ENCODE peak calls at places on chromosome X, in nine cellular contexts. R is body of pancreas, S is dorsolateral prefrontal cortex, T is upper lobe of right lung, V is A549, N is AG04450, M is IMR-90, L is kidney epithelial cell, Q is PC-9. W is an unnamed sample.

GRCh38 chrX:14359316-14359715 is 170.0 kb upstream of the GLRA2 start:
- DNase-seq in R (no peak), S (no peak), T (no peak), V (no peak), N (no peak), M (no peak), L (no peak), Q (no peak), W (no peak)

GRCh38 chrX:153772608-153773217 is 8.1 kb upstream of the SRPK3 start:
- DNase-seq in R (no peak), S (no peak), T (peak), V (no peak), N (no peak), M (no peak), L (no peak), Q (no peak), W (no peak)

GRCh38 chrX:261167-261857 is 19.9 kb upstream of the PLCXD1 start:
- DNase-seq in R (no peak), S (no peak), T (peak), V (peak), N (no peak), M (peak), L (no peak), Q (peak), W (no peak)

GRCh38 chrX:109392895-109393294 is 89.0 kb downstream of the GUCY2F start:
- DNase-seq in R (no peak), S (no peak), T (no peak), V (no peak), N (no peak), M (no peak), L (no peak), Q (no peak), W (no peak)

GRCh38 chrX:129593137-129593536 is 53.1 kb downstream of the OCRL start:
- DNase-seq in R (no peak), S (no peak), T (no peak), V (peak), N (no peak), M (peak), L (no peak), Q (peak), W (no peak)

GRCh38 chrX:44203791-44204190 is 139.7 kb downstream of the EFHC2 start:
- DNase-seq in R (no peak), S (no peak), T (no peak), V (no peak), N (no peak), M (no peak), L (no peak), Q (no peak), W (no peak)

GRCh38 chrX:103864149-103864548 is 32.1 kb upstream of the RAB9B start:
- DNase-seq in R (no peak), S (no peak), T (no peak), V (no peak), N (no peak), M (no peak), L (no peak), Q (no peak), W (no peak)

GRCh38 chrX:151735219-151735618 is 673 bp downstream of the CNGA2 start:
- DNase-seq in R (no peak), S (no peak), T (no peak), V (no peak), N (no peak), M (no peak), L (no peak), Q (no peak), W (no peak)

GRCh38 chrX:1673337-1673736 is 58.5 kb downstream of the ASMT start:
- DNase-seq in R (peak), S (no peak), T (peak), V (peak), N (no peak), M (no peak), L (no peak), Q (no peak), W (no peak)

GRCh38 chrX:16144420-16144819 is 21.1 kb downstream of the GRPR start:
- DNase-seq in R (no peak), S (no peak), T (no peak), V (no peak), N (no peak), M (no peak), L (no peak), Q (no peak), W (no peak)

GRCh38 chrX:135408794-135409193 is 12.9 kb upstream of the SMIM10L2A start:
- DNase-seq in R (no peak), S (no peak), T (no peak), V (no peak), N (no peak), M (no peak), L (no peak), Q (no peak), W (no peak)

GRCh38 chrX:48474127-48474526 is 1.9 kb upstream of the FTSJ1 start:
- DNase-seq in R (no peak), S (peak), T (no peak), V (peak), N (no peak), M (no peak), L (no peak), Q (no peak), W (no peak)

GRCh38 chrX:65587616-65588526 is 53.3 kb upstream of the LAS1L start:
- DNase-seq in R (peak), S (peak), T (peak), V (peak), N (peak), M (peak), L (no peak), Q (peak), W (peak)

GRCh38 chrX:42530027-42530426 is 247.9 kb downstream of the PPP1R2C start:
- DNase-seq in R (no peak), S (no peak), T (no peak), V (no peak), N (no peak), M (peak), L (peak), Q (no peak), W (no peak)

GRCh38 chrX:101117701-101118100 is 19.7 kb downstream of the CENPI start:
- DNase-seq in R (no peak), S (no peak), T (no peak), V (no peak), N (peak), M (peak), L (no peak), Q (no peak), W (no peak)

GRCh38 chrX:101658661-101659477 is 781 bp downstream of the ARMCX2 start:
- DNase-seq in R (peak), S (peak), T (peak), V (peak), N (no peak), M (peak), L (no peak), Q (peak), W (no peak)

GRCh38 chrX:114626323-114626722 is 42.4 kb downstream of the HTR2C start:
- DNase-seq in R (no peak), S (no peak), T (no peak), V (peak), N (no peak), M (peak), L (no peak), Q (no peak), W (no peak)

GRCh38 chrX:96906741-96907140 is 23.0 kb downstream of the RPA4 start:
- DNase-seq in R (no peak), S (no peak), T (no peak), V (peak), N (no peak), M (peak), L (no peak), Q (no peak), W (no peak)

GRCh38 chrX:53442322-53442631 is 8.1 kb upstream of the HSD17B10 start:
- DNase-seq in R (no peak), S (no peak), T (no peak), V (no peak), N (no peak), M (no peak), L (no peak), Q (no peak), W (no peak)

GRCh38 chrX:46326161-46326560 is 219.1 kb downstream of the ZNF674 start:
- DNase-seq in R (no peak), S (no peak), T (no peak), V (peak), N (no peak), M (peak), L (no peak), Q (no peak), W (no peak)

GRCh38 chrX:1093112-1093511 is 119.3 kb downstream of the CRLF2 start:
- DNase-seq in R (no peak), S (no peak), T (no peak), V (no peak), N (no peak), M (no peak), L (no peak), Q (no peak), W (no peak)

GRCh38 chrX:80285131-80285773 is 135.0 kb upstream of the TENT5D start:
- DNase-seq in R (peak), S (no peak), T (no peak), V (peak), N (no peak), M (peak), L (no peak), Q (peak), W (no peak)

GRCh38 chrX:150155396-150156048 is 207.6 kb upstream of the MAMLD1 start:
- DNase-seq in R (no peak), S (no peak), T (no peak), V (peak), N (peak), M (peak), L (peak), Q (peak), W (no peak)

GRCh38 chrX:153909024-153909979 is 4.8 kb downstream of the AVPR2 start:
- DNase-seq in R (no peak), S (no peak), T (no peak), V (no peak), N (no peak), M (no peak), L (no peak), Q (no peak), W (no peak)

GRCh38 chrX:3346436-3347329 is at the start of gene MXRA5:
- DNase-seq in R (peak), S (no peak), T (no peak), V (no peak), N (no peak), M (peak), L (no peak), Q (no peak), W (no peak)

GRCh38 chrX:2351321-2351720 is 149.5 kb downstream of the DHRSX start:
- DNase-seq in R (no peak), S (no peak), T (no peak), V (peak), N (peak), M (peak), L (peak), Q (no peak), W (no peak)

GRCh38 chrX:107204063-107204605 is 2.1 kb downstream of the NUP62CL start:
- DNase-seq in R (peak), S (no peak), T (no peak), V (peak), N (no peak), M (no peak), L (no peak), Q (no peak), W (no peak)

GRCh38 chrX:153928846-153929245 is 2.8 kb upstream of the ARHGAP4 start:
- DNase-seq in R (no peak), S (no peak), T (no peak), V (no peak), N (no peak), M (no peak), L (no peak), Q (no peak), W (no peak)

GRCh38 chrX:17375631-17376380 is 806 bp downstream of the NHS start:
- DNase-seq in R (peak), S (no peak), T (peak), V (peak), N (no peak), M (peak), L (no peak), Q (peak), W (no peak)

GRCh38 chrX:143994206-143994605 is 110.3 kb downstream of the UBE2NL start:
- DNase-seq in R (no peak), S (no peak), T (no peak), V (no peak), N (no peak), M (no peak), L (peak), Q (no peak), W (no peak)

GRCh38 chrX:34886011-34886410 is 56.6 kb upstream of the FAM47B start:
- DNase-seq in R (no peak), S (no peak), T (no peak), V (no peak), N (no peak), M (no peak), L (no peak), Q (no peak), W (no peak)

GRCh38 chrX:37817176-37817575 is 30.2 kb downstream of the DYNLT3 start:
- DNase-seq in R (no peak), S (no peak), T (no peak), V (no peak), N (no peak), M (no peak), L (no peak), Q (no peak), W (no peak)

GRCh38 chrX:123217077-123217476 is 33.0 kb downstream of the GRIA3 start:
- DNase-seq in R (no peak), S (no peak), T (no peak), V (no peak), N (no peak), M (no peak), L (no peak), Q (no peak), W (no peak)

GRCh38 chrX:15761564-15762191 is 23.6 kb downstream of the CA5B start:
- DNase-seq in R (no peak), S (peak), T (no peak), V (peak), N (no peak), M (peak), L (no peak), Q (peak), W (no peak)

GRCh38 chrX:71107762-71108360 is 1.3 kb upstream of the CXorf65 start:
- DNase-seq in R (no peak), S (no peak), T (no peak), V (no peak), N (no peak), M (no peak), L (no peak), Q (no peak), W (no peak)

GRCh38 chrX:10414872-10415703 is 205.3 kb downstream of the MID1 start:
- DNase-seq in R (no peak), S (no peak), T (no peak), V (no peak), N (no peak), M (peak), L (no peak), Q (no peak), W (no peak)

GRCh38 chrX:56798866-56799864 is 70.1 kb downstream of the NBDY start:
- DNase-seq in R (no peak), S (peak), T (peak), V (no peak), N (no peak), M (no peak), L (no peak), Q (no peak), W (no peak)
- TF ChIP-seq CTCF in R (no peak), S (peak), T (no peak), V (no peak), N (no peak), M (peak), L (no peak), Q (no peak), W (no peak)

DNA sequence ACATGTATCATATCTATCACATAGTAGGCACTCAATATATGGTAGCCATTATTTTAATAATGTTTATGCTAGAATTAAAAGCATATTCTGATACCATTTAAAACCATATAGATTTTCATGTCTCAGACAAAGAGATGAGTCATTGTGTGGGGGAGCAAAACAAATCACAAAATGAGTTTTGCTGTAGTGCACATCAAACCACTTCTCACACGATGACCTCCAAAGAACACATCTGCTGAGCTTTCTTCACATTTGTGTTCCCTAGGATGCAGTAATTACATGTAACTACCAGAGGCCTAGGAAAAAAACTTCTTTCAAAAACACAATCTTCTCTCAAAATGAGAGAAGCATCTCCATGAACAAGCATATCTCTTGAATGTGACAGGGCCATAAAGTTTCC is 56.1 kb upstream of the BRS3 start:
- DNase-seq in R (no peak), S (no peak), T (no peak), V (no peak), N (no peak), M (no peak), L (no peak), Q (no peak), W (no peak)
- TF ChIP-seq CTCF in R (no peak), S (no peak), T (no peak), V (no peak), N (no peak), M (no peak), L (no peak), Q (no peak), W (no peak)

GRCh38 chrX:86946569-86946968 is 571.0 kb upstream of the KLHL4 start:
- DNase-seq in R (no peak), S (peak), T (no peak), V (peak), N (no peak), M (peak), L (no peak), Q (peak), W (no peak)
- TF ChIP-seq CTCF in R (no peak), S (peak), T (peak), V (peak), N (peak), M (peak), L (peak), Q (peak), W (no peak)

GRCh38 chrX:12383196-12383595 is 244.9 kb downstream of the FRMPD4 start:
- DNase-seq in R (no peak), S (no peak), T (no peak), V (no peak), N (no peak), M (no peak), L (no peak), Q (no peak), W (no peak)
- TF ChIP-seq CTCF in R (no peak), S (no peak), T (no peak), V (peak), N (peak), M (peak), L (peak), Q (peak), W (no peak)

W was measured in omental fat pad.